ENCODE peak calls at places on chromosomes 1 and 21, in seven cellular contexts. S, J, A, C, T, U and X are unnamed samples.

GRCh38 chr1:11522400-11523235 is 43.7 kb downstream of the DISP3 start:
- DNase-seq in A (no peak), C (no peak), T (no peak), U (no peak), J (no peak), S (no peak), X (no peak)

GRCh38 chr1:199172286-199173124 is 533.7 kb downstream of the PTPRC start:
- DNase-seq in T (no peak), A (no peak), U (no peak), S (no peak), C (no peak), J (no peak), X (no peak)

GRCh38 chr1:186828612-186829542 is at the start of gene PLA2G4A:
- DNase-seq in S (no peak), J (peak), A (no peak), U (peak), C (no peak), T (peak), X (peak)

GRCh38 chr1:46058936-46059335 is 73.5 kb downstream of the PIK3R3 start:
- DNase-seq in U (no peak), S (no peak), A (no peak), J (no peak), T (no peak), C (no peak), X (no peak)

GRCh38 chr1:25220666-25221065 is 11.6 kb downstream of the SYF2 start:
- DNase-seq in U (no peak), J (no peak), A (no peak), S (no peak), C (no peak), T (no peak), X (no peak)

GRCh38 chr1:201585099-201585498 is 46.2 kb downstream of the NAV1 start:
- DNase-seq in C (no peak), J (no peak), T (no peak), U (no peak), S (no peak), A (no peak), X (no peak)

GRCh38 chr1:231642600-231643332 is 16.2 kb downstream of the DISC1 start:
- DNase-seq in J (no peak), U (no peak), T (no peak), C (no peak), S (no peak), A (no peak), X (no peak)

GRCh38 chr1:50661626-50662025 is 238.4 kb upstream of the DMRTA2 start:
- DNase-seq in A (no peak), J (no peak), U (peak), T (no peak), S (no peak), C (no peak), X (no peak)

GRCh38 chr1:54952950-54953718 is 27.3 kb upstream of the TMEM61 start:
- DNase-seq in A (no peak), T (no peak), J (no peak), S (no peak), C (no peak), U (no peak), X (no peak)

GRCh38 chr1:208300084-208300770 is 56.0 kb upstream of the PLXNA2 start:
- DNase-seq in J (no peak), A (no peak), S (no peak), U (no peak), C (no peak), T (no peak), X (no peak)

GRCh38 chr1:41383094-41383852 is 22.0 kb downstream of the FOXO6 start:
- DNase-seq in S (no peak), A (no peak), U (peak), T (no peak), C (no peak), J (no peak), X (peak)

GRCh38 chr1:19560480-19560879 is 75.1 kb upstream of the CAPZB start:
- DNase-seq in U (no peak), C (no peak), J (no peak), A (no peak), T (no peak), S (no peak), X (no peak)

GRCh38 chr1:19557609-19558051 is 72.3 kb upstream of the CAPZB start:
- DNase-seq in T (no peak), S (no peak), U (no peak), A (no peak), J (no peak), C (no peak), X (no peak)

GRCh38 chr1:19564366-19564765 is 79.0 kb upstream of the CAPZB start:
- DNase-seq in U (no peak), J (no peak), A (no peak), T (no peak), S (no peak), C (no peak), X (no peak)

GRCh38 chr1:19563336-19564097 is 78.2 kb upstream of the CAPZB start:
- DNase-seq in C (peak), U (no peak), S (no peak), T (no peak), A (no peak), J (no peak), X (no peak)

DNA sequence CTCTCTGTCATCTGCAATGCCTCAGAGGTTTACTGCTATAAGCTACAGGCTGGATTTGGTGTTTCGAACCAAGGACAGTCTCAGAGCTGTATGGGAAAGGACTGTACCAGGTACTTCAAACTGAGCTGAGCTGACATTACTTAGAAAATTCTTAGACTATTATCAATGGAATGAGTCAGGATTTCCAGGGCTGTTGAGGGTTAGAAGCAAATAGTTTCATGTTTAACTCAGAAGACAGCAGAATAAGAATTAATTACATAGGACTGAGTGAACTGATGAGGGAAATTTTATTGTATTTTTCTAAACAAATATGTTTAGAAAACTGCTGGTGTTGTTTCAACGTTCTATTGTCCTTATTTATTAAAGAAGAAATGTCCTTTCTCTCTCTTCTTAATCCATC is 74.3 kb upstream of the CAPZB start:
- DNase-seq in A (peak), T (peak), S (peak), J (no peak), C (peak), U (no peak), X (no peak)
- TF ChIP-seq CTCF in A (no peak), T (no peak), S (no peak), J (no peak), C (no peak), U (no peak), X (no peak)

GRCh38 chr1:151546006-151546925 is 6.2 kb downstream of the TUFT1 start:
- DNase-seq in U (no peak), A (no peak), C (no peak), T (no peak), J (no peak), S (no peak), X (no peak)
- TF ChIP-seq CTCF in U (no peak), A (no peak), C (no peak), T (no peak), J (no peak), S (no peak), X (no peak)

GRCh38 chr1:33137800-33138199 is 44.0 kb downstream of the TRIM62 start:
- DNase-seq in A (no peak), S (no peak), T (no peak), J (no peak), U (peak), C (no peak), X (peak)
- TF ChIP-seq CTCF in A (peak), S (peak), T (peak), J (peak), U (peak), C (peak), X (peak)

GRCh38 chr21:39313457-39314154 is at the start of gene BRWD1:
- DNase-seq in U (peak), J (peak), S (peak), T (peak), A (peak), C (peak), X (peak)
- TF ChIP-seq CTCF in U (no peak), J (peak), S (no peak), T (peak), A (no peak), C (no peak), X (no peak)

GRCh38 chr1:194930132-194930531 is 1678.1 kb downstream of the KCNT2 start:
- DNase-seq in A (no peak), U (no peak), C (no peak), T (no peak), S (no peak), J (no peak), X (no peak)

GRCh38 chr1:194940336-194940735 is 1667.9 kb downstream of the KCNT2 start:
- DNase-seq in T (no peak), S (no peak), J (no peak), A (no peak), U (no peak), C (no peak), X (no peak)

GRCh38 chr1:194931166-194931565 is 1677.1 kb downstream of the KCNT2 start:
- DNase-seq in A (no peak), U (no peak), J (no peak), S (no peak), T (no peak), C (no peak), X (no peak)

DNA sequence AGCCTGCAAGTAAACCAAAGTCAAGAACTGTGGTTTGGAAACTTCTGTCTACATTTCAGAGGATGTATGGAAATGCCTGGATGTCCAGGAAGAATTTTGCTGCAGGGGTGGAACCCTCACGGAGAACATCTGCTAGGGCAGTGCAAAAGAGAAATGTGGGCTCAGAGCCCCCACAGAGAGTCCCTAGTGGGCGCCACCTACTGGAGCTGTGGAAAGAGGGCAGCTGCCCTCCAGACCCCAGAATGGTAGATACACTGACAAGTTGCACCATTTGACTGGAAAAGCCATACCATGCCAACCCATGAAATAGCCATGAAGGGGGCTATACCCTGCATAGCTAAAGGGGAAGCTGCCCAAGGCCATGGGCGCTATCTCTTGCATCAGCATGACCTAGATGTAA is 1672.4 kb downstream of the KCNT2 start:
- DNase-seq in A (no peak), U (no peak), J (no peak), C (no peak), S (no peak), T (no peak), X (no peak)
- TF ChIP-seq CTCF in A (no peak), U (peak), J (no peak), C (no peak), S (peak), T (no peak), X (no peak)

GRCh38 chr1:218332416-218332815 is 12.7 kb upstream of the TGFB2 start:
- DNase-seq in S (no peak), C (no peak), T (no peak), J (no peak), U (no peak), A (no peak), X (no peak)

GRCh38 chr1:218324226-218324580 is 20.9 kb upstream of the TGFB2 start:
- DNase-seq in T (no peak), U (no peak), A (no peak), C (no peak), J (no peak), S (no peak), X (no peak)

GRCh38 chr1:218328769-218329168 is 16.4 kb upstream of the TGFB2 start:
- DNase-seq in S (no peak), C (no peak), T (no peak), J (no peak), U (no peak), A (no peak), X (no peak)

DNA sequence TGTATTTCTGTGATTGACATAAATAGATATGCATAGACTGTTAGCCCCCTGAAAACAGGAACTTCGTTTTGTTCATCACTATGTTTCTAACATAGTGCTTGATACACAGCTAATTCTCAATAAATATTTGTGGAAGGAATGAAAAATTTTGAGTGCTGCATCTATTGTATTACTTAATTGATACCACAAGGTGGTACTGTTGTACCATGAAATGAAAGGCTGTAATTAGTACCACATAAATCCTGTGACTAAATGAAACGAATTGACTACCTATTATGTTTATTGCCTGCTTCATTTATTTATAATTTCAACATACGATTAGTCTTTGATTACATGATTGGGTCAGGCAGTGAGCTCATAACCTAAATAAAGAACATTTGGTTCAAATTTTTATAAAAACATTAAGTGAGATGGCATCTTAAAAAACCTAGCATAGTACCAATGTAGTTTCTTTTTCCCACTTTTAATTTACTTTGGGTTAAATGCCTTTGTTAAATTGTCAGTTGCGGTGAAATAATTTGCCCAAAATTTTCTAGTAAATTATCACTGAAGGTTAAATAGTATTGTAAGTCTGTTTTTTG is 15.0 kb upstream of the TGFB2 start:
- DNase-seq in J (no peak), A (no peak), U (peak), S (peak), C (no peak), T (no peak), X (no peak)
- TF ChIP-seq CTCF in J (peak), A (peak), U (peak), S (peak), C (peak), T (peak), X (peak)

GRCh38 chr1:117122297-117123025 is 912 bp upstream of the TRIM45 start:
- DNase-seq in S (no peak), C (no peak), T (no peak), J (no peak), U (no peak), A (no peak), X (no peak)
- TF ChIP-seq CTCF in S (peak), C (no peak), T (no peak), J (no peak), U (no peak), A (no peak), X (no peak)

GRCh38 chr1:205749826-205750682 is at the start of gene NUCKS1:
- DNase-seq in T (peak), J (peak), S (peak), C (peak), A (peak), U (peak), X (peak)
- TF ChIP-seq CTCF in T (no peak), J (peak), S (no peak), C (peak), A (peak), U (peak), X (no peak)